ENCODE peak calls at places on chromosomes 16 and 17, in four cellular contexts. J is H9, U is IMR-90, Q is H1. V is an unnamed sample.

GRCh38 chr17:48612854-48613691 is 2.0 kb downstream of the HOXB8 start:
- DNase-seq in U (peak; percentile 61), Q (no peak), J (peak; percentile 76), V (peak; percentile 76)

GRCh38 chr17:17819561-17819995 is 17.2 kb downstream of the SREBF1 start:
- DNase-seq in Q (no peak), U (peak; percentile 92), J (peak; percentile 85), V (peak; percentile 88)

GRCh38 chr17:7982666-7983065 is 19.7 kb upstream of the GUCY2D start:
- DNase-seq in J (no peak), U (peak; percentile 14), Q (no peak), V (no peak)

GRCh38 chr17:58092797-58093385 is 9.7 kb downstream of the DYNLL2 start:
- DNase-seq in Q (no peak), J (no peak), U (no peak), V (no peak)

GRCh38 chr16:87003414-87003755 is 313.8 kb downstream of the C16orf95 start:
- DNase-seq in Q (no peak), U (peak; percentile 41), J (peak; percentile 2), V (no peak)

GRCh38 chr16:8798174-8798527 is 512 bp downstream of the PMM2 start:
- DNase-seq in J (no peak), U (peak; percentile 36), Q (no peak), V (peak; percentile 54)

GRCh38 chr16:86584726-86585721 is 6.7 kb downstream of the FOXL1 start:
- DNase-seq in U (no peak), Q (no peak), J (no peak), V (no peak)

GRCh38 chr17:66549312-66549705 is 246.9 kb downstream of the PRKCA start:
- DNase-seq in Q (no peak), U (peak; percentile 63), J (peak; percentile 58), V (peak; percentile 82)

GRCh38 chr17:61129876-61130275 is 269.8 kb upstream of the TBX2 start:
- DNase-seq in J (no peak), Q (no peak), U (peak; percentile 68), V (no peak)

GRCh38 chr17:31579265-31579664 is 187.8 kb downstream of the RAB11FIP4 start:
- DNase-seq in Q (no peak), U (peak; percentile 57), J (no peak), V (no peak)

GRCh38 chr17:1002771-1003555 is 6.0 kb downstream of the TIMM22 start:
- DNase-seq in J (no peak), U (peak; percentile 89), Q (no peak), V (no peak)

GRCh38 chr16:70569752-70570151 is 46.1 kb downstream of the SF3B3 start:
- DNase-seq in U (no peak), Q (no peak), J (no peak), V (no peak)

GRCh38 chr17:79988163-79988971 is 47.3 kb downstream of the TBC1D16 start:
- DNase-seq in U (peak; percentile 89), Q (no peak), J (no peak), V (no peak)

GRCh38 chr17:79834575-79835469 is 4.4 kb downstream of the CBX4 start:
- DNase-seq in U (no peak), J (peak; percentile 90), Q (peak; percentile 98), V (no peak)

GRCh38 chr16:71501562-71501961 is 12.4 kb upstream of the ZNF19 start:
- DNase-seq in U (no peak), J (no peak), Q (no peak), V (peak; percentile 12)

GRCh38 chr16:47359478-47359877 is 101.4 kb downstream of the ITFG1 start:
- DNase-seq in U (no peak), J (no peak), Q (no peak), V (no peak)

GRCh38 chr17:50708050-50709000 is 611 bp upstream of the ANKRD40 start:
- DNase-seq in U (no peak), J (no peak), Q (no peak), V (no peak)

GRCh38 chr17:4605826-4606225 is 21.5 kb downstream of the SMTNL2 start:
- DNase-seq in Q (no peak), J (no peak), U (peak; percentile 30), V (no peak)

GRCh38 chr17:9116861-9117568 is 95.7 kb downstream of the NTN1 start:
- DNase-seq in Q (no peak), J (no peak), U (no peak), V (no peak)

GRCh38 chr17:36768355-36768754 is 167.0 kb downstream of the MRM1 start:
- DNase-seq in J (peak; percentile 66), Q (peak; percentile 70), U (no peak), V (peak; percentile 13)
- H4K5ac ChIP-seq in J (no peak overlapping the region), Q (no peak overlapping the region), U (no peak overlapping the region), V (no peak overlapping the region)

GRCh38 chr17:56665864-56666263 is 72.4 kb downstream of the NOG start:
- DNase-seq in U (no peak), J (no peak), Q (no peak), V (no peak)
- H3K4ac ChIP-seq in U (no peak overlapping the region), J (no peak overlapping the region), Q (no peak overlapping the region), V (no peak overlapping the region)

GRCh38 chr16:88912556-88912955 is 46.1 kb upstream of the PABPN1L start:
- DNase-seq in J (no peak), U (no peak), Q (no peak), V (no peak)
- H4K5ac ChIP-seq in J (no peak overlapping the region), U (no peak overlapping the region), Q (no peak overlapping the region), V (no peak overlapping the region)

GRCh38 chr16:85313541-85314208 is 201.4 kb upstream of the CIBAR2 start:
- DNase-seq in J (no peak), U (peak; percentile 21), Q (no peak), V (no peak)

GRCh38 chr16:85316321-85316919 is 204.1 kb upstream of the CIBAR2 start:
- DNase-seq in Q (peak; percentile 86), U (peak; percentile 51), J (peak; percentile 86), V (peak; percentile 86)

GRCh38 chr16:85315871-85316270 is 203.6 kb upstream of the CIBAR2 start:
- DNase-seq in U (no peak), Q (no peak), J (no peak), V (no peak)

GRCh38 chr16:85312642-85313540 is 200.6 kb upstream of the CIBAR2 start:
- DNase-seq in U (no peak), Q (peak; percentile 60), J (no peak), V (peak; percentile 38)

DNA sequence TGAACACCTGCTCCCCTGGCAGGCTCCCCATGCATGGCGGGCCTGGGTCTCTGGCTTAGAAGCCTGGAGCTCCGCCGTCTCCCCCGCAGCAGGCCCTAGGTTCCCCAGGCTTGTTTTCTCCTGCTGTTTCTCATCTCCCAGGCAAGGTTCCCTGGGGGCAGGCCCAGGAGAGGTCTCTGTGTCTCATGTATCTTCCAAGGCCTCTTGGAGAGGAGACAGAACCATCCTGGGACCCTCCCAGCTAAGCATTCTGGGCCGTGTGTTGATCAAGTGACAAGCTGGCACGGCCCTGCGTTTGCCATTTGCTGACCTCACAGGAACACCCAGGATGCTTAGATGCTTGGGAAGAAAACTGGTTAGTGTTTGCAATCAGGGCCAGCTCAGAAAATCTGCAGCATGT is 202.4 kb upstream of the CIBAR2 start:
- DNase-seq in U (no peak), J (no peak), Q (no peak), V (no peak)
- H3K4ac ChIP-seq in U (no peak overlapping the region), J (no peak overlapping the region), Q (no peak overlapping the region), V (no peak overlapping the region)

DNA sequence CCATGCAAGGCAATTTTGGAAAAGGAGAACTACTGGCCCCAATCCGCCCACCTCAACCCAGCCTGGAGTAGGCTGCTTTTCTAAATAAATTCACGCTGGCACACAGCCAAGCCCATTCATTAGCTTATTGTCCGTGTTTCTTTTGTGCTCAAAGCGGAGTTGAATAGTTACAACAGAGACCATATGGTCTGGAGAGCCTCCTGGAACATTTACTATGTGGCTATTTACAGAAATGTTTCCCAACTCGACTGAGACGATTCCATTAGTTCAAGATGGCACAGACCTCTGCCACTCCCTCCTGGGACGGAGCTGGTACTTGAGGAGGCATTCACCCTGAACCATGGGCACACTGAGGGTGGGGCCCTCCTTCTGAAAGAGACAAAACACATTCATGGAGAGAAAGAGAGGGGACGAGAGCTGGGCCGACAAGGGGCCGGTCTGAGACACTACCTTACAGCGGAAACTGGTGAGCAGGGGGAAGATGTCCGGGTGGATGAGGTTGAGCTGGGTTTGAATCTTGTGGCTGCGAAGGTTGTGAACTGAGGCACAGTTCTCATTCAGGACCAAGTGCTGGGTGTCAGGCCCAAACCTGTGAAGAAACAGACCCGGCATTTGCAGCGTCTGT is 15.7 kb downstream of the ELAC2 start:
- DNase-seq in U (peak; percentile 10), J (no peak), Q (no peak), V (no peak)
- H4K5ac ChIP-seq in U (no peak overlapping the region), J (no peak overlapping the region), Q (no peak overlapping the region), V (no peak overlapping the region)

GRCh38 chr16:67246081-67246944 is 968 bp downstream of the FHOD1 start:
- DNase-seq in J (peak; percentile 98), U (peak; percentile 85), Q (peak; percentile 93), V (peak; percentile 94)
- H3K4ac ChIP-seq in J (no peak overlapping the region), U (peak overlapping the region; percentile 96), Q (peak overlapping the region; percentile 62), V (peak overlapping the region; percentile 61)